ENCODE peak calls at places on chromosomes 13 and 19, in nine cellular contexts. M, R, E, O, F, Y, X, D and V are unnamed samples.

GRCh38 chr13:59643906-59644626 is 519.7 kb downstream of the DIAPH3 start:
- DNase-seq in F (no peak), M (no peak), Y (peak; percentile 59), D (no peak), O (no peak), E (no peak), R (no peak), X (no peak), V (no peak)

GRCh38 chr19:4391701-4392543 is 8.4 kb downstream of the SH3GL1 start:
- DNase-seq in Y (no peak), D (peak; percentile 53), R (peak; percentile 48), F (no peak), X (no peak), M (no peak), O (peak; percentile 91), E (no peak), V (no peak)

GRCh38 chr19:55166530-55167268 is at the start of gene DNAAF3:
- DNase-seq in D (peak; percentile 91), R (peak; percentile 100), Y (peak; percentile 99), M (peak; percentile 97), O (peak; percentile 96), E (peak; percentile 99), F (peak; percentile 98), X (peak; percentile 78), V (peak; percentile 98)

GRCh38 chr19:39112338-39112890 is 13.2 kb upstream of the PAK4 start:
- DNase-seq in X (no peak), M (no peak), R (no peak), O (no peak), Y (no peak), F (peak; percentile 87), E (no peak), D (no peak), V (peak; percentile 88)

GRCh38 chr19:2722541-2723344 is 1.6 kb upstream of the DIRAS1 start:
- DNase-seq in Y (no peak), E (no peak), R (peak; percentile 62), X (peak; percentile 77), F (peak; percentile 66), M (no peak), O (peak; percentile 74), D (peak; percentile 73), V (peak; percentile 89)

GRCh38 chr19:42601811-42602443 is 7.2 kb upstream of the CEACAM8 start:
- DNase-seq in O (peak; percentile 24), M (peak; percentile 66), X (no peak), F (no peak), D (no peak), R (peak; percentile 34), Y (peak; percentile 3), E (peak; percentile 48), V (peak; percentile 40)

GRCh38 chr19:19495614-19496603 is 19.4 kb downstream of the TSSK6 start:
- DNase-seq in D (no peak), E (no peak), M (no peak), R (peak; percentile 56), O (no peak), Y (no peak), X (no peak), F (no peak), V (no peak)

GRCh38 chr19:2032296-2032941 is 16.9 kb upstream of the BTBD2 start:
- DNase-seq in F (peak; percentile 99), X (peak; percentile 97), M (no peak), D (peak; percentile 95), R (peak; percentile 66), E (peak; percentile 31), O (peak; percentile 65), Y (no peak), V (peak; percentile 90)

GRCh38 chr13:75458696-75459422 is 23.1 kb downstream of the TBC1D4 start:
- DNase-seq in R (peak; percentile 19), O (no peak), E (peak; percentile 4), M (no peak), F (peak; percentile 57), D (peak; percentile 41), Y (peak; percentile 29), X (no peak), V (no peak)

GRCh38 chr13:113350938-113351335 is 13.0 kb downstream of the GRTP1 start:
- DNase-seq in O (no peak), X (no peak), E (no peak), F (no peak), R (no peak), D (no peak), M (no peak), Y (no peak), V (no peak)

GRCh38 chr19:2352121-2352520 is 7.9 kb upstream of the TMPRSS9 start:
- DNase-seq in Y (no peak), F (no peak), M (no peak), E (no peak), X (no peak), R (no peak), D (no peak), O (no peak), V (no peak)

GRCh38 chr13:72456486-72456885 is 270.9 kb downstream of the MZT1 start:
- DNase-seq in O (no peak), M (no peak), F (no peak), Y (no peak), D (no peak), R (no peak), X (no peak), E (no peak), V (no peak)

GRCh38 chr19:8973501-8974091 is 36.6 kb downstream of the MUC16 start:
- DNase-seq in Y (peak; percentile 40), M (peak; percentile 71), F (no peak), E (peak; percentile 68), R (no peak), O (no peak), D (no peak), X (no peak), V (no peak)

GRCh38 chr19:48353682-48354081 is 10.1 kb downstream of the TMEM143 start:
- DNase-seq in O (peak; percentile 33), M (no peak), D (no peak), F (no peak), Y (no peak), X (no peak), R (no peak), E (no peak), V (peak; percentile 36)

GRCh38 chr13:49690133-49690989 is 925 bp downstream of the EBPL start:
- DNase-seq in Y (peak; percentile 3), R (no peak), D (no peak), X (no peak), O (peak; percentile 87), M (no peak), F (no peak), E (no peak), V (peak; percentile 30)

GRCh38 chr19:1513492-1514294 is 874 bp upstream of the ADAMTSL5 start:
- DNase-seq in O (peak; percentile 53), Y (peak; percentile 53), X (no peak), E (peak; percentile 57), F (no peak), D (peak; percentile 42), M (peak; percentile 87), R (peak; percentile 93), V (peak; percentile 55)

GRCh38 chr13:113971471-113972231 is 2.2 kb downstream of the C13orf46 start:
- DNase-seq in F (no peak), D (peak; percentile 12), R (peak; percentile 52), X (no peak), Y (no peak), M (no peak), E (no peak), O (no peak), V (no peak)

GRCh38 chr13:44951184-44951583 is 38.1 kb downstream of the NUFIP1 start:
- DNase-seq in M (no peak), R (no peak), D (no peak), X (no peak), Y (no peak), O (peak; percentile 43), E (no peak), F (no peak), V (no peak)

GRCh38 chr13:46149272-46150133 is 32.5 kb downstream of the LCP1 start:
- DNase-seq in E (no peak), Y (no peak), O (peak; percentile 12), R (no peak), X (no peak), M (peak; percentile 39), D (no peak), F (no peak), V (no peak)
- H3K36me3 ChIP-seq in E (no peaks in the 10 kb centered on the region), Y (no peaks in the 10 kb centered on the region), O (no peaks in the 10 kb centered on the region), R (no peaks in the 10 kb centered on the region), X (no peaks in the 10 kb centered on the region), M (peaks cover 90% of the 10 kb centered on the region), D (no peaks in the 10 kb centered on the region), F (no peaks in the 10 kb centered on the region), V (no peaks in the 10 kb centered on the region)

GRCh38 chr19:51289635-51290034 is 21.8 kb upstream of the IGLON5 start:
- DNase-seq in O (no peak), F (no peak), Y (no peak), D (no peak), R (no peak), M (no peak), X (no peak), E (no peak), V (no peak)
- H3K27me3 ChIP-seq in O (no peaks in the 10 kb centered on the region), F (peaks cover 32% of the 10 kb centered on the region), Y (no peaks in the 10 kb centered on the region), D (peaks cover 91% of the 10 kb centered on the region), R (no peaks in the 10 kb centered on the region), M (no peaks in the 10 kb centered on the region), X (peaks cover 16% of the 10 kb centered on the region), E (peaks cover 7% of the 10 kb centered on the region), V (peaks cover 10% of the 10 kb centered on the region)

DNA sequence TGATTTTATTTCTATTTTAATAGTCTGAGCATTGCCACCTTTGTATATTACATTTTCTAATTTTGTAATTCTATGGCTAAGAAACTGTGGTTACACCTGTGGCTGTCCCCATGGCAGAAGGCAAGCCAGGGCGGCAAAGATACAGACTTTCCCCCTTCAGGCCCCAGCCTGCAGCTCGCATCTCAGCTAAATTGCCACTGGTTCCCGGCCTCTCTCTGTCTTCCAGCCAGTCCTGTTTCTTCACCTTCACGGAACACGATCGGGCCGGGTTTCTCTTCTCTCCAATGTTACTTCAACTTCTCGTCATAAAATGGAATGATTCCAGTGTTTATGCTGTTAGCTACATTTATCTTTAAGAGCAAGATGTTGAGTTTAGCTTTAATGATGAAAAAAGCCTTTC is 124.5 kb upstream of the ZNF507 start:
- DNase-seq in M (no peak), E (no peak), F (no peak), D (no peak), O (no peak), R (no peak), Y (no peak), X (no peak), V (no peak)
- H3K36me3 ChIP-seq in M (no peaks in the 10 kb centered on the region), E (no peaks in the 10 kb centered on the region), F (no peaks in the 10 kb centered on the region), D (no peaks in the 10 kb centered on the region), O (no peaks in the 10 kb centered on the region), R (no peaks in the 10 kb centered on the region), Y (no peaks in the 10 kb centered on the region), X (no peaks in the 10 kb centered on the region), V (no peaks in the 10 kb centered on the region)

DNA sequence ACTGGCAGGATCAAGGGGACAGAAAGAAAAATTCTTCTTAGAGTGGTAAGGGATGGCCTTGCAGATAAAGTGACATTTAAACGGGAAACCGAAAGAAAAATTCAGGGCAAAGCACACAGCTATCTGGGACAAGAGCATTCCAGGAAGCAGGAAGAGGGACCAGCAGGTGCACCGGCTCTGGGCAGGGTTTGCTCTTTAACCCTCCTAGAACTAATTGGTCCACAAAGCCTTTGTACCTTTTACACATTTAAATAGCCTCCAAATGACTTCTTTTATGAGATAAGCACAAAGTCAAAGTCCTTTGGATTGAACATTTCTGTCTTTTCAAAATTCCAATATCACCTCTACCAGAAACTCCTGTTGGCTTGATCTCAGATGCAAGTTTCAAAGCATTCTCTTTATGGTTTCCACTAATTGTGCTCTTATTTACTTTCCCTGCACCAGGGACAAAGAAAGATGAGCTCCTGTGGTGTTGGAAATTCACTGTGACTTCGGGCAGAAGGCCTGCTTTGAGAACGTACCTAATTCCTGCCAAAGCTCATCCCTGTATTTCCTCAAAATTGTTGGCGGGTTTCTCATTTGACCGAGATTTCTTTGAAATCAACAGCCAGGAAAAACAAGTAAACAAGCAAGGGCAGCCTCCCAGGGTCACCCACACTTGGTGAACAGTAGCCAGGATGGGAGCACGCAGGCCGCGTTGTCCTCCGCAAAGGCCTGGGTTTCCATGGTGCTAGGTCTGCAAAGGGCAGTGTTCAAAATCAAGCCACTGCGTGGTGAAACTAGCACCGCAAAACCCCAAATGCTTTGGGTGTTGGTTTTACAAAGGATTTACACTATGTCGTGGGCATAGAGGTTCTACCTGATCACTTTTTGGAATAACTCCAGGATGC is 98.6 kb downstream of the IRS2 start:
- DNase-seq in D (no peak), F (no peak), M (no peak), O (no peak), Y (no peak), R (no peak), E (peak; percentile 63), X (no peak), V (no peak)
- H3K27me3 ChIP-seq in D (peaks cover 21% of the 10 kb centered on the region), F (no peaks in the 10 kb centered on the region), M (no peaks in the 10 kb centered on the region), O (peaks cover 56% of the 10 kb centered on the region), Y (no peaks in the 10 kb centered on the region), R (no peaks in the 10 kb centered on the region), E (no peaks in the 10 kb centered on the region), X (no peaks in the 10 kb centered on the region), V (no peaks in the 10 kb centered on the region)